ENCODE peak calls at places on chromosome 20, in nine cellular contexts. N, A, U, T, X, H, I, W and F are unnamed samples.
A peak's percentile ranks its signal among the peaks of the same experiment; 100 is the strongest.

GRCh38 chr20:57009355-57009754 is 257.1 kb downstream of the BMP7 start:
- DNase-seq in I (no peak), X (no peak), H (no peak), U (no peak), A (no peak), N (no peak), T (no peak), W (no peak), F (no peak)

GRCh38 chr20:14441201-14441600 is 103.8 kb upstream of the FLRT3 start:
- DNase-seq in N (no peak), U (no peak), T (no peak), W (no peak), X (no peak), I (no peak), A (no peak), H (no peak), F (no peak)

GRCh38 chr20:38079353-38079752 is 45.8 kb downstream of the RPRD1B start:
- DNase-seq in W (no peak), I (no peak), A (no peak), H (no peak), T (no peak), N (no peak), X (no peak), U (no peak), F (no peak)

GRCh38 chr20:35207950-35208611 is 18.4 kb upstream of the MMP24 start:
- DNase-seq in A (peak; percentile 90), H (peak; percentile 96), U (peak; percentile 89), T (peak; percentile 82), N (peak; percentile 67), W (peak; percentile 64), X (peak; percentile 91), I (peak; percentile 55), F (peak; percentile 74)

GRCh38 chr20:58986286-58986967 is 5.4 kb downstream of the NELFCD start:
- DNase-seq in T (no peak), H (no peak), I (no peak), X (no peak), N (no peak), U (no peak), W (no peak), A (no peak), F (no peak)

GRCh38 chr20:823326-823902 is 10.1 kb upstream of the FAM110A start:
- DNase-seq in W (no peak), A (no peak), T (no peak), H (no peak), N (no peak), I (no peak), U (no peak), X (no peak), F (no peak)

GRCh38 chr20:23289249-23289648 is 61.3 kb upstream of the NXT1 start:
- DNase-seq in U (no peak), H (no peak), T (no peak), I (no peak), X (no peak), W (no peak), N (no peak), A (no peak), F (no peak)

GRCh38 chr20:51978081-51978501 is 175.8 kb upstream of the SALL4 start:
- DNase-seq in T (no peak), X (no peak), N (no peak), I (no peak), A (no peak), H (no peak), U (no peak), W (no peak), F (no peak)

GRCh38 chr20:36097331-36097730 is 57.2 kb upstream of the EPB41L1 start:
- DNase-seq in T (no peak), A (no peak), U (no peak), I (no peak), X (no peak), N (no peak), W (no peak), H (no peak), F (no peak)

GRCh38 chr20:25750765-25751696 is 54.4 kb upstream of the ZNF337 start:
- DNase-seq in U (peak; percentile 58), A (peak; percentile 70), T (no peak), N (no peak), H (no peak), W (no peak), X (peak; percentile 77), I (no peak), F (peak; percentile 53)

GRCh38 chr20:25221592-25222460 is 26.1 kb upstream of the PYGB start:
- DNase-seq in H (peak; percentile 74), I (no peak), N (peak; percentile 51), U (peak; percentile 83), X (no peak), A (no peak), T (no peak), W (no peak), F (peak; percentile 49)

GRCh38 chr20:61886721-61887658 is 178.7 kb downstream of the TAF4 start:
- DNase-seq in H (peak; percentile 27), A (no peak), U (no peak), N (no peak), W (peak; percentile 23), T (no peak), X (peak; percentile 57), I (no peak), F (no peak)

GRCh38 chr20:47257771-47258170 is 98.7 kb downstream of the ZMYND8 start:
- DNase-seq in A (peak; percentile 18), W (no peak), H (no peak), I (no peak), X (no peak), T (no peak), N (no peak), U (no peak), F (no peak)

GRCh38 chr20:47256665-47257236 is 99.7 kb downstream of the ZMYND8 start:
- DNase-seq in U (no peak), T (peak; percentile 44), H (no peak), I (no peak), N (no peak), A (peak; percentile 9), X (no peak), W (no peak), F (no peak)

GRCh38 chr20:47257256-47257655 is 99.2 kb downstream of the ZMYND8 start:
- DNase-seq in N (no peak), X (no peak), T (no peak), H (no peak), W (no peak), I (no peak), U (no peak), A (no peak), F (no peak)

GRCh38 chr20:47262008-47262364 is 94.5 kb downstream of the ZMYND8 start:
- DNase-seq in H (no peak), U (no peak), N (no peak), T (no peak), A (no peak), W (no peak), X (no peak), I (no peak), F (no peak)

GRCh38 chr20:47258745-47259695 is 97.5 kb downstream of the ZMYND8 start:
- DNase-seq in A (peak; percentile 11), I (no peak), N (peak; percentile 25), H (peak; percentile 43), X (peak; percentile 23), U (peak; percentile 62), W (no peak), T (no peak), F (no peak)
- TF ChIP-seq POLR2A in A (no peak), I (no peak), N (no peak), H (no peak), X (no peak), U (no peak), W (no peak), T (no peak), F (no peak)

DNA sequence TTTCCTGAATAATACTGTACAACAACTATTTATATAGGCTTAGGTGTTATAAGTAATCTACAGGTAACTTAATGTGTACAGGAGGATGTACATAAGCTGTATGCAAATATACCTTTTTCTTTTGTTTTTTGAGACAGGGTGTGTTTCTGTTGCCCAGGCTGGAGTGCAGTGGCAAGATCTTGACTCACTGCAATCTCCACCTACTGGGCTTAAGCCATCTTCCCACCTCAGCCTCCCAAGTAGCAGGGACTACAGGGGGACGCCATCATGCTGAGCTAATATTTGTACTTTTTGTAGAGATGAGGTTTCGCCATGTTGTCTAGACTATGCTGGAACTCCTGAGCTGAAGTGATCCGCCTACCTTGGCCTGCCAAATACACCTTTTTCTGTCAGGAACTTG is 191.7 kb upstream of the ZNF217 start:
- DNase-seq in A (no peak), T (no peak), H (no peak), U (no peak), W (no peak), I (no peak), X (peak; percentile 63), N (no peak), F (no peak)
- H3K27ac ChIP-seq in A (no peak overlapping the region), T (peak overlapping the region; percentile 85), H (no peak overlapping the region), U (no peak overlapping the region), W (no peak overlapping the region), I (peak overlapping the region; percentile 2), X (peak overlapping the region; percentile 78), N (no peak overlapping the region), F (no peak overlapping the region)

GRCh38 chr20:60638430-60639098 is 613.5 kb upstream of the CDH4 start:
- DNase-seq in H (no peak), N (no peak), T (no peak), A (no peak), U (no peak), I (no peak), X (no peak), W (no peak), F (no peak)

GRCh38 chr20:60636417-60636816 is 615.6 kb upstream of the CDH4 start:
- DNase-seq in W (no peak), T (no peak), X (no peak), N (no peak), A (no peak), U (no peak), I (no peak), H (no peak), F (no peak)

GRCh38 chr20:60637801-60638200 is 614.3 kb upstream of the CDH4 start:
- DNase-seq in I (no peak), N (no peak), U (no peak), T (no peak), H (no peak), X (no peak), W (no peak), A (no peak), F (no peak)

GRCh38 chr20:60632420-60633262 is 619.4 kb upstream of the CDH4 start:
- DNase-seq in N (peak; percentile 22), A (no peak), I (no peak), T (no peak), X (no peak), H (peak; percentile 39), W (no peak), U (no peak), F (no peak)

DNA sequence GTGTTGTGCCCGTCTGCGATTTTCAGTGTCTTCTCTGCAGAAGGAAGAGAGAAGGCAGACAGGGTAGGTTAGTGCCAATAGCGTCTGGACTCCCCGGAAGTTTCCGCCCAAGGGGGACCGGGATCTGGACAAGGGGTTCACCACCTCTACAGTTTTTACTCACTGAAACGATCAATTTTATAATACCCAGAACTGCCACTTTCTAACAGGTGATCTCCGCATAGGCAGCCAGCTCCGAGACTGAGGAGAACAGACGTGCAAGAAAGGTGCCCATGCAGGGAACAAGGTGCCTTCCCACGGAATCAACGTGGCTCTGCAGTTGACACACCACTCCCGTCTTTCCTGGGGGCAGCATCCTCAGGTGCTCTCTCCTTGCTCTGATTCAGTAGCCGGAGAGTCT is 617.3 kb upstream of the CDH4 start:
- DNase-seq in W (no peak), X (no peak), I (no peak), U (no peak), T (no peak), N (no peak), H (no peak), A (no peak), F (no peak)
- H3K9me3 ChIP-seq in W (peaks cover 37% of the 10 kb centered on the region), X (no peaks in the 10 kb centered on the region), I (no peaks in the 10 kb centered on the region), U (no peaks in the 10 kb centered on the region), T (no peaks in the 10 kb centered on the region), N (no peaks in the 10 kb centered on the region), H (no peaks in the 10 kb centered on the region), A (no peaks in the 10 kb centered on the region), F (no peaks in the 10 kb centered on the region)

GRCh38 chr20:32190608-32191415 is 16.7 kb downstream of the PLAGL2 start:
- DNase-seq in A (no peak), N (no peak), W (no peak), X (no peak), H (no peak), U (no peak), T (no peak), I (no peak), F (no peak)
- TF ChIP-seq POLR2A in A (no peak), N (no peak), W (no peak), X (no peak), H (no peak), U (no peak), T (no peak), I (no peak), F (no peak)